ENCODE peak calls at places on chromosomes 12 and 14, in nine cellular contexts. B is activated gamma-delta T cell treated with Interleukin-2 at 50 U/mL for 16 hours, K is fibroblast of the conjunctiva, D is nucleus accumbens, X is HFF-Myc, Y is brain microvascular endothelial cell, P is SW 1271, C is fibroblast of the aortic adventitia, A is neural progenitor cell. F is an unnamed sample.
A peak's percentile ranks its signal among the peaks of the same experiment; 100 is the strongest.

GRCh38 chr14:103736546-103737431 is 21.2 kb downstream of the ZFYVE21 start:
- DNase-seq in P (no peak), C (no peak), A (no peak), Y (no peak), K (no peak), B (no peak), X (no peak), D (no peak), F (no peak)

GRCh38 chr14:53109028-53109687 is 44.0 kb downstream of the DDHD1 start:
- DNase-seq in Y (no peak), C (no peak), K (no peak), A (no peak), X (no peak), D (no peak), P (no peak), B (peak; percentile 35), F (peak; percentile 60)

GRCh38 chr12:109203480-109203879 is 87.1 kb downstream of the ACACB start:
- DNase-seq in K (no peak), P (no peak), A (no peak), C (no peak), B (no peak), X (no peak), Y (no peak), D (no peak), F (no peak)

GRCh38 chr12:105945935-105946334 is 192.8 kb downstream of the NUAK1 start:
- DNase-seq in P (no peak), X (no peak), K (no peak), D (no peak), C (peak; percentile 25), B (no peak), A (no peak), Y (no peak), F (no peak)

GRCh38 chr14:99321236-99321925 is 49.4 kb upstream of the BCL11B start:
- DNase-seq in P (no peak), D (no peak), K (no peak), C (no peak), A (no peak), B (no peak), X (no peak), Y (no peak), F (no peak)

GRCh38 chr12:88325828-88326214 is 183.7 kb downstream of the TMTC3 start:
- DNase-seq in X (no peak), P (no peak), B (no peak), A (no peak), D (no peak), Y (peak; percentile 54), K (no peak), C (peak; percentile 63), F (no peak)

GRCh38 chr14:54440037-54440436 is 1.1 kb downstream of the CNIH1 start:
- DNase-seq in K (peak; percentile 59), Y (no peak), P (no peak), D (no peak), B (no peak), A (no peak), X (no peak), C (peak; percentile 75), F (no peak)

GRCh38 chr12:131796754-131797587 is 31.2 kb upstream of the MMP17 start:
- DNase-seq in C (no peak), D (no peak), A (no peak), K (no peak), B (no peak), P (no peak), X (no peak), Y (no peak), F (no peak)

GRCh38 chr12:120962487-120963054 is 15.8 kb upstream of the HNF1A start:
- DNase-seq in P (no peak), B (no peak), K (no peak), D (no peak), C (no peak), X (no peak), A (no peak), Y (no peak), F (no peak)

GRCh38 chr12:39230086-39230485 is 212.8 kb downstream of the KIF21A start:
- DNase-seq in B (no peak), K (no peak), C (no peak), P (no peak), D (no peak), Y (peak; percentile 1), A (no peak), X (no peak), F (no peak)

GRCh38 chr12:12212769-12213168 is 54.1 kb downstream of the LRP6 start:
- DNase-seq in A (no peak), X (no peak), P (no peak), K (no peak), C (no peak), B (no peak), D (no peak), Y (no peak), F (no peak)

F was measured in activated T-cell treated with anti-CD3 and anti-CD28 coated beads, Interleukin-2, amount 50 U/mL, for 24 hours.